ENCODE peak calls at places on chromosomes 3 and 15, in five cellular contexts. One of them, this sample, is unnamed.

GRCh38 chr15:65902373-65902772 is 33.1 kb downstream of the RAB11A start:
- DNase-seq in RWPE1: peak; percentile 96
- DNase-seq in pancreas: peak; percentile 54
- DNase-seq in type B pancreatic cell: no peak
- DNase-seq in glomerular endothelial cell: no peak
- DNase-seq in this sample: no peak

GRCh38 chr3:187889601-187890404 is 144.5 kb upstream of the BCL6 start:
- DNase-seq in RWPE1: no peak
- DNase-seq in pancreas: no peak
- DNase-seq in type B pancreatic cell: no peak
- DNase-seq in glomerular endothelial cell: no peak
- DNase-seq in this sample: peak; percentile 70

GRCh38 chr15:47409601-47410000 is 307.7 kb upstream of the SEMA6D start:
- DNase-seq in RWPE1: no peak
- DNase-seq in pancreas: no peak
- DNase-seq in type B pancreatic cell: no peak
- DNase-seq in glomerular endothelial cell: no peak
- DNase-seq in this sample: no peak

GRCh38 chr3:105402287-105402801 is 35.6 kb downstream of the ALCAM start:
- DNase-seq in RWPE1: peak; percentile 85
- DNase-seq in pancreas: no peak
- DNase-seq in type B pancreatic cell: no peak
- DNase-seq in glomerular endothelial cell: no peak
- DNase-seq in this sample: no peak

GRCh38 chr3:46293991-46294833 is 52.0 kb downstream of the CCR3 start:
- DNase-seq in RWPE1: no peak
- DNase-seq in pancreas: no peak
- DNase-seq in type B pancreatic cell: no peak
- DNase-seq in glomerular endothelial cell: no peak
- DNase-seq in this sample: no peak

GRCh38 chr3:127822166-127822835 is at the start of gene MGLL:
- DNase-seq in RWPE1: peak; percentile 48
- DNase-seq in pancreas: no peak
- DNase-seq in type B pancreatic cell: no peak
- DNase-seq in glomerular endothelial cell: no peak
- DNase-seq in this sample: peak; percentile 61

GRCh38 chr15:44034334-44034733 is 160.7 kb downstream of the FRMD5 start:
- DNase-seq in RWPE1: no peak
- DNase-seq in pancreas: no peak
- DNase-seq in type B pancreatic cell: no peak
- DNase-seq in glomerular endothelial cell: no peak
- DNase-seq in this sample: no peak

GRCh38 chr15:41941644-41942415 is 30.5 kb downstream of the EHD4 start:
- DNase-seq in RWPE1: no peak
- DNase-seq in pancreas: no peak
- DNase-seq in type B pancreatic cell: no peak
- DNase-seq in glomerular endothelial cell: no peak
- DNase-seq in this sample: no peak

GRCh38 chr3:139476348-139476747 is at the start of gene RBP2:
- DNase-seq in RWPE1: no peak
- DNase-seq in pancreas: no peak
- DNase-seq in type B pancreatic cell: no peak
- DNase-seq in glomerular endothelial cell: no peak
- DNase-seq in this sample: no peak

GRCh38 chr3:141328286-141329166 is 39.8 kb upstream of the ZBTB38 start:
- DNase-seq in RWPE1: no peak
- DNase-seq in pancreas: no peak
- DNase-seq in type B pancreatic cell: no peak
- DNase-seq in glomerular endothelial cell: no peak
- DNase-seq in this sample: no peak

GRCh38 chr3:2920103-2920502 is 190.1 kb downstream of the IL5RA start:
- DNase-seq in RWPE1: no peak
- DNase-seq in pancreas: no peak
- DNase-seq in type B pancreatic cell: no peak
- DNase-seq in glomerular endothelial cell: no peak
- DNase-seq in this sample: no peak

GRCh38 chr15:60390931-60391501 is 6.8 kb downstream of the ANXA2 start:
- DNase-seq in RWPE1: peak; percentile 80
- DNase-seq in pancreas: peak; percentile 40
- DNase-seq in type B pancreatic cell: no peak
- DNase-seq in glomerular endothelial cell: no peak
- DNase-seq in this sample: no peak

GRCh38 chr3:12893247-12893646 is 51.9 kb upstream of the RPL32 start:
- DNase-seq in RWPE1: no peak
- DNase-seq in pancreas: no peak
- DNase-seq in type B pancreatic cell: no peak
- DNase-seq in glomerular endothelial cell: no peak
- DNase-seq in this sample: peak; percentile 3

GRCh38 chr3:194832346-194833104 is 146.8 kb downstream of the FAM43A start:
- DNase-seq in RWPE1: no peak
- DNase-seq in pancreas: no peak
- DNase-seq in type B pancreatic cell: no peak
- DNase-seq in glomerular endothelial cell: no peak
- DNase-seq in this sample: no peak

GRCh38 chr15:39462691-39463090 is 118.2 kb upstream of the THBS1 start:
- DNase-seq in RWPE1: no peak
- DNase-seq in pancreas: no peak
- DNase-seq in type B pancreatic cell: no peak
- DNase-seq in glomerular endothelial cell: no peak
- DNase-seq in this sample: no peak

GRCh38 chr3:18428036-18428435 is 2.9 kb upstream of the SATB1 start:
- DNase-seq in RWPE1: no peak
- DNase-seq in pancreas: no peak
- DNase-seq in type B pancreatic cell: no peak
- DNase-seq in glomerular endothelial cell: no peak
- DNase-seq in this sample: no peak

GRCh38 chr15:78791357-78791756 is 19.9 kb downstream of the ADAMTS7 start:
- DNase-seq in RWPE1: no peak
- DNase-seq in pancreas: no peak
- DNase-seq in type B pancreatic cell: no peak
- DNase-seq in glomerular endothelial cell: no peak
- DNase-seq in this sample: no peak

GRCh38 chr3:160941885-160942494 is 163.2 kb downstream of the B3GALNT1 start:
- DNase-seq in RWPE1: peak; percentile 38
- DNase-seq in pancreas: peak; percentile 58
- DNase-seq in type B pancreatic cell: no peak
- DNase-seq in glomerular endothelial cell: peak; percentile 72
- DNase-seq in this sample: no peak

GRCh38 chr3:56939759-56940323 is 120.6 kb upstream of the SPATA12 start:
- DNase-seq in RWPE1: no peak
- DNase-seq in pancreas: no peak
- DNase-seq in type B pancreatic cell: no peak
- DNase-seq in glomerular endothelial cell: no peak
- DNase-seq in this sample: no peak

GRCh38 chr3:171204942-171205341 is 178.4 kb upstream of the SLC2A2 start:
- DNase-seq in RWPE1: no peak
- DNase-seq in pancreas: no peak
- DNase-seq in type B pancreatic cell: no peak
- DNase-seq in glomerular endothelial cell: no peak
- DNase-seq in this sample: no peak

GRCh38 chr3:20564966-20565365 is 379.0 kb upstream of the SGO1 start:
- DNase-seq in RWPE1: no peak
- DNase-seq in pancreas: no peak
- DNase-seq in type B pancreatic cell: no peak
- DNase-seq in glomerular endothelial cell: no peak
- DNase-seq in this sample: no peak

GRCh38 chr15:71447328-71448250 is 332.3 kb downstream of the THSD4 start:
- DNase-seq in RWPE1: peak; percentile 85
- DNase-seq in pancreas: no peak
- DNase-seq in type B pancreatic cell: no peak
- DNase-seq in glomerular endothelial cell: no peak
- DNase-seq in this sample: no peak

GRCh38 chr3:100213891-100214573 is 46.8 kb upstream of the TBC1D23 start:
- DNase-seq in RWPE1: peak; percentile 21
- DNase-seq in pancreas: no peak
- DNase-seq in type B pancreatic cell: no peak
- DNase-seq in glomerular endothelial cell: no peak
- DNase-seq in this sample: no peak

GRCh38 chr15:38598749-38599148 is 34.1 kb upstream of the RASGRP1 start:
- DNase-seq in RWPE1: no peak
- DNase-seq in pancreas: no peak
- DNase-seq in type B pancreatic cell: no peak
- DNase-seq in glomerular endothelial cell: no peak
- DNase-seq in this sample: no peak

GRCh38 chr3:122415762-122416654 is at the start of gene WDR5B:
- DNase-seq in RWPE1: peak; percentile 100
- DNase-seq in pancreas: peak; percentile 97
- DNase-seq in type B pancreatic cell: peak; percentile 98
- DNase-seq in glomerular endothelial cell: peak; percentile 92
- DNase-seq in this sample: peak; percentile 98

GRCh38 chr3:57048728-57049127 is 11.7 kb upstream of the SPATA12 start:
- DNase-seq in RWPE1: no peak
- DNase-seq in pancreas: no peak
- DNase-seq in type B pancreatic cell: no peak
- DNase-seq in glomerular endothelial cell: no peak
- DNase-seq in this sample: no peak

GRCh38 chr3:64163019-64163754 is 62.1 kb downstream of the PRICKLE2 start:
- DNase-seq in RWPE1: no peak
- DNase-seq in pancreas: no peak
- DNase-seq in type B pancreatic cell: no peak
- DNase-seq in glomerular endothelial cell: no peak
- DNase-seq in this sample: no peak

GRCh38 chr3:141380279-141380678 is 12.0 kb downstream of the ZBTB38 start:
- DNase-seq in RWPE1: no peak
- DNase-seq in pancreas: no peak
- DNase-seq in type B pancreatic cell: no peak
- DNase-seq in glomerular endothelial cell: no peak
- DNase-seq in this sample: no peak

GRCh38 chr3:13141991-13142412 is 68.8 kb upstream of the IQSEC1 start:
- DNase-seq in RWPE1: peak; percentile 50
- DNase-seq in pancreas: no peak
- DNase-seq in type B pancreatic cell: no peak
- DNase-seq in glomerular endothelial cell: no peak
- DNase-seq in this sample: peak; percentile 40

GRCh38 chr3:134308350-134308891 is 57.8 kb upstream of the RYK start:
- DNase-seq in RWPE1: peak; percentile 71
- DNase-seq in pancreas: peak; percentile 72
- DNase-seq in type B pancreatic cell: peak; percentile 85
- DNase-seq in glomerular endothelial cell: no peak
- DNase-seq in this sample: peak; percentile 74

GRCh38 chr3:14631101-14631497 is 20.5 kb upstream of the CCDC174 start:
- DNase-seq in RWPE1: no peak
- DNase-seq in pancreas: no peak
- DNase-seq in type B pancreatic cell: no peak
- DNase-seq in glomerular endothelial cell: no peak
- DNase-seq in this sample: no peak

GRCh38 chr3:134066539-134067310 is 37.0 kb upstream of the SLCO2A1 start:
- DNase-seq in RWPE1: no peak
- DNase-seq in pancreas: no peak
- DNase-seq in type B pancreatic cell: peak; percentile 62
- DNase-seq in glomerular endothelial cell: peak; percentile 61
- DNase-seq in this sample: no peak

GRCh38 chr15:49155834-49156627 is 632 bp upstream of the COPS2 start:
- DNase-seq in RWPE1: peak; percentile 21
- DNase-seq in pancreas: no peak
- DNase-seq in type B pancreatic cell: no peak
- DNase-seq in glomerular endothelial cell: no peak
- DNase-seq in this sample: no peak

GRCh38 chr3:175486255-175486654 is 627.1 kb downstream of the NAALADL2 start:
- DNase-seq in RWPE1: no peak
- DNase-seq in pancreas: no peak
- DNase-seq in type B pancreatic cell: no peak
- DNase-seq in glomerular endothelial cell: no peak
- DNase-seq in this sample: no peak

GRCh38 chr3:192577271-192577670 is 150.1 kb downstream of the FGF12 start:
- DNase-seq in RWPE1: no peak
- DNase-seq in pancreas: no peak
- DNase-seq in type B pancreatic cell: no peak
- DNase-seq in glomerular endothelial cell: no peak
- DNase-seq in this sample: no peak

GRCh38 chr3:177282028-177282655 is 84.9 kb upstream of the TBL1XR1 start:
- DNase-seq in RWPE1: no peak
- DNase-seq in pancreas: no peak
- DNase-seq in type B pancreatic cell: no peak
- DNase-seq in glomerular endothelial cell: no peak
- DNase-seq in this sample: no peak